ENCODE peak calls at places on chromosomes 7 and 10, in seven cellular contexts. H, Z, P, G, C, J and N are unnamed samples.

GRCh38 chr10:97796651-97797050 is 24.9 kb upstream of the SFRP5 start:
- DNase-seq in C (no peak), P (no peak), G (no peak), Z (no peak), J (no peak), H (no peak), N (no peak)

GRCh38 chr7:27640914-27641570 is 21.6 kb downstream of the HIBADH start:
- DNase-seq in P (no peak), C (no peak), Z (no peak), G (no peak), J (peak; percentile 76), H (no peak), N (no peak)

GRCh38 chr10:32141018-32141807 is 85.0 kb upstream of the KIF5B start:
- DNase-seq in H (peak; percentile 51), C (peak; percentile 43), J (peak; percentile 30), G (no peak), P (no peak), Z (no peak), N (no peak)

GRCh38 chr10:113093188-113094113 is 143.4 kb downstream of the TCF7L2 start:
- DNase-seq in Z (no peak), P (no peak), C (no peak), J (peak; percentile 76), G (peak; percentile 78), H (peak; percentile 46), N (peak; percentile 60)

GRCh38 chr7:101402081-101402779 is 39.6 kb downstream of the COL26A1 start:
- DNase-seq in C (peak; percentile 57), Z (no peak), P (no peak), G (peak; percentile 19), J (peak; percentile 71), H (no peak), N (no peak)

GRCh38 chr7:14835399-14835798 is 67.2 kb downstream of the DGKB start:
- DNase-seq in Z (no peak), P (no peak), C (no peak), H (no peak), J (no peak), G (no peak), N (no peak)

GRCh38 chr10:104128214-104128613 is 6.2 kb downstream of the SFR1 start:
- DNase-seq in J (no peak), P (no peak), Z (no peak), H (no peak), C (no peak), G (no peak), N (no peak)

GRCh38 chr7:134347567-134347966 is 30.8 kb upstream of the SLC35B4 start:
- DNase-seq in J (no peak), H (no peak), G (no peak), Z (no peak), C (no peak), P (no peak), N (no peak)

GRCh38 chr10:117663750-117664149 is 121.2 kb downstream of the EMX2 start:
- DNase-seq in Z (no peak), G (peak; percentile 81), J (peak; percentile 66), P (no peak), H (no peak), C (no peak), N (no peak)

GRCh38 chr10:131072651-131073468 is 238.7 kb downstream of the TCERG1L start:
- DNase-seq in G (no peak), Z (no peak), H (no peak), J (no peak), P (no peak), C (no peak), N (no peak)

GRCh38 chr10:120514035-120514620 is 57.1 kb downstream of the PLPP4 start:
- DNase-seq in H (peak; percentile 9), J (peak; percentile 27), P (no peak), C (no peak), G (peak; percentile 83), Z (no peak), N (peak; percentile 42)

GRCh38 chr7:103870664-103871063 is 118.8 kb downstream of the RELN start:
- DNase-seq in Z (no peak), P (no peak), C (no peak), H (no peak), G (no peak), J (no peak), N (no peak)

GRCh38 chr10:118341678-118342637 is at the start of gene FAM204A:
- DNase-seq in H (peak; percentile 94), P (peak; percentile 95), C (peak; percentile 95), J (peak; percentile 93), G (peak; percentile 95), Z (peak; percentile 97), N (peak; percentile 96)

GRCh38 chr10:130568246-130568645 is 432.1 kb downstream of the GLRX3 start:
- DNase-seq in P (no peak), H (no peak), J (no peak), Z (no peak), G (no peak), C (no peak), N (no peak)

GRCh38 chr7:138299046-138299445 is 161.0 kb upstream of the TRIM24 start:
- DNase-seq in Z (no peak), H (no peak), G (no peak), J (no peak), C (no peak), P (no peak), N (no peak)

GRCh38 chr7:157540020-157540419 is 203.2 kb downstream of the DNAJB6 start:
- DNase-seq in G (no peak), C (no peak), J (no peak), H (no peak), Z (no peak), P (no peak), N (no peak)

GRCh38 chr10:110268931-110269640 is 35.6 kb downstream of the SMNDC1 start:
- DNase-seq in J (no peak), H (no peak), G (no peak), Z (no peak), C (no peak), P (no peak), N (no peak)

GRCh38 chr7:95317546-95317945 is 6.8 kb downstream of the PON1 start:
- DNase-seq in G (no peak), P (no peak), C (no peak), Z (no peak), H (no peak), J (no peak), N (no peak)

GRCh38 chr7:151048911-151049463 is 656 bp downstream of the ASIC3 start:
- DNase-seq in C (no peak), J (no peak), H (no peak), Z (no peak), G (no peak), P (no peak), N (no peak)

GRCh38 chr7:1914321-1914720 is 244.2 kb downstream of the ELFN1 start:
- DNase-seq in P (peak; percentile 80), C (peak; percentile 30), H (no peak), J (no peak), Z (no peak), G (no peak), N (peak; percentile 53)

GRCh38 chr10:50511512-50512213 is 112.1 kb downstream of the SGMS1 start:
- DNase-seq in H (no peak), P (no peak), J (peak; percentile 65), Z (no peak), C (no peak), G (peak; percentile 31), N (no peak)

GRCh38 chr10:96044686-96045085 is 1.3 kb downstream of the CCNJ start:
- DNase-seq in H (no peak), P (no peak), Z (no peak), J (no peak), G (peak; percentile 19), C (no peak), N (no peak)

GRCh38 chr10:125102216-125102615 is 58.1 kb downstream of the CTBP2 start:
- DNase-seq in Z (no peak), C (no peak), G (peak; percentile 42), H (peak; percentile 32), J (peak; percentile 61), P (peak; percentile 10), N (peak; percentile 37)

GRCh38 chr7:43758029-43758860 is at the start of gene BLVRA:
- DNase-seq in C (peak; percentile 45), J (peak; percentile 38), H (peak; percentile 72), Z (peak; percentile 30), G (peak; percentile 68), P (peak; percentile 73), N (peak; percentile 74)

GRCh38 chr7:52501696-52502095 is 533.7 kb upstream of the POM121L12 start:
- DNase-seq in P (no peak), H (no peak), C (no peak), J (no peak), Z (no peak), G (no peak), N (no peak)
- H3K4me1 ChIP-seq in P (no peaks in the 10 kb centered on the region), H (no peaks in the 10 kb centered on the region), C (no peaks in the 10 kb centered on the region), J (no peaks in the 10 kb centered on the region), Z (no peaks in the 10 kb centered on the region), G (no peaks in the 10 kb centered on the region), N (no peaks in the 10 kb centered on the region)

DNA sequence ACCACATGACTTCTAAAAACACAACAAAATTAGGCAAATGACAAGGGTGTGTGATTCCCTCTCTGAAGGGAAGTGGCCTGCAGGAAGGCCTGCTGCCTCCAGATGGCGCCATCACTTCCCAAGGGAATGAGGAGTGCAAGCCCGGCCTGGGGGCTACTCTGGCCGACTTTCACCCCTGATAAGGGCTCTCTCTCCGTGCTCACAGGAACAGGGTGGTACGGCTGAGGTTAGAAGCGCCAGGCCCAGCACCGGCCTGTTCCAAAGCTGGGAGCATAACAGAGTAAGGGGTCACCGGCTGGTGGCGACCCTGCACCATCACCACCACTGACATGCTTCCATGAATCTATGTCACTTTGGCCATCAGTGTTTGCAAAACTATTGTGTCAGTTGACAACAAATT is 13.1 kb downstream of the RBP3 start:
- DNase-seq in H (peak; percentile 34), C (no peak), Z (no peak), G (peak; percentile 58), P (no peak), J (peak; percentile 35), N (peak; percentile 53)
- TF ChIP-seq CTCF in H (peak; percentile 50), C (no peak), Z (no peak), G (peak; percentile 61), P (peak; percentile 18), J (peak; percentile 58), N (peak; percentile 62)

DNA sequence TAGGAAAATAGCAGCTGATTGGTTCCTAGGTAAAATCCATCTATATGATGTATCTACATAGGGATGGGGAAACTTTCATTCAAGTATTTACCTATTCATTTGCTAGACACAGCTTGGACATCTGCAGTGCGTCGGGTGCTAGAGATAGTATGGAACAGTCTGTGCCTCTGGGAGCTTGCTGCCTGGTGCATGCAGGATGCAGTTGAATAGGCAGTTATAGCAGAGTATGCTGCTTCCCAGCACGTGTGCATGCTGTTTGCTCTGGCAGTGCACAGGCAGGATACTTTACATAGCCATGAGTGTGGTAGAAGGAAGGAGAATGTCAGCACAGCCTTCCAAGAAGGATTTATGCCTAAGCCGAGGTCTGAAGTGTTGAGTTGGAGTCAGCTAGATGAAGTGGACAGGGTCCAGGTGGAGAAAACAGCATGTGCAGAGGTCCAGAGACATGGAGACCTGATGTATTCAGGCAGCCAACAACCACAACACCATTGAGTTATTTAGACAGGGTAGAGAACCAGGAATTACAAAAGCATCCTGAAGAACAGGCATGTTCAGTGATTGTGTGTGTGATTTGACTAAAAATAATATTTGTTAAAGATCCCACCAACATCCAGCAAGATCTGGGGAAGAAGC is 8.1 kb downstream of the MAP3K8 start:
- DNase-seq in H (no peak), G (no peak), Z (no peak), J (no peak), P (no peak), C (no peak), N (no peak)
- H3K4me1 ChIP-seq in H (peaks cover 16% of the 10 kb centered on the region), G (peaks cover 19% of the 10 kb centered on the region), Z (peaks cover 12% of the 10 kb centered on the region), J (peaks cover 50% of the 10 kb centered on the region), P (peaks cover 11% of the 10 kb centered on the region), C (no peaks in the 10 kb centered on the region), N (peaks cover 4% of the 10 kb centered on the region)

DNA sequence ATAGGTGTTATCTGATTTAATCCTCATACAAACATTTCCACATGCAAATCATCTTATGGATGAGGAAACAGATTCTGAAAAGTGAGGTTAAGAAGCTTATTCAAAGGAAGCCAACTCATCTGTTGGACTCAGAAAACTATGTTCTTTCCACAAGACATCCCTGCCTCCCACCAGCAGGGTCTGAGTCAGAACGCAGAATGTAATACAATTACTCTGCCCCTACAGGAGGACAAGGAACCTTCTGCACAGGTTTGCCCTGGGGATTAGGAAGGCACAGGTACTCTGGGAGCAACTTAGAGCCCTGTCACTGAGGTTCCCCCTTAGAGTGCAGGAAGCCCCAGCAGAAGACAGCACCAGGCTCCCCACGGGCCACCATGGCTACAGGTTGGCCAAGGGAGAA is 255.7 kb downstream of the TNS3 start:
- DNase-seq in G (peak; percentile 68), C (peak; percentile 16), Z (no peak), P (no peak), J (no peak), H (no peak), N (no peak)
- TF ChIP-seq CTCF in G (peak; percentile 28), C (no peak), Z (no peak), P (peak; percentile 20), J (no peak), H (no peak), N (no peak)